ENCODE peak calls at places on chromosomes 4 and X, in nine cellular contexts. E is Peyer's patch, T is MM.1S, B is ovary, I is cardiac fibroblast, Z is fibroblast of villous mesenchyme, M is heart right ventricle, W is GM23338, V is AG10803. S is an unnamed sample.

GRCh38 chr4:4985844-4986243 is 33.4 kb downstream of the CYTL1 start:
- DNase-seq in E (no peak), T (no peak), B (no peak), I (peak), Z (no peak), M (no peak), W (peak), V (peak), S (no peak)

GRCh38 chrX:154123241-154124219 is 20.5 kb upstream of the OPN1LW start:
- DNase-seq in E (no peak), T (peak), B (no peak), I (peak), Z (peak), M (peak), W (no peak), V (no peak), S (peak)

GRCh38 chrX:38614485-38614884 is 53.1 kb downstream of the TSPAN7 start:
- DNase-seq in E (no peak), T (peak), B (no peak), I (no peak), Z (no peak), M (no peak), W (no peak), V (no peak), S (no peak)

GRCh38 chrX:15505104-15505503 is 4.5 kb downstream of the BMX start:
- DNase-seq in E (no peak), T (no peak), B (no peak), I (no peak), Z (no peak), M (no peak), W (no peak), V (no peak), S (no peak)

GRCh38 chrX:29066516-29066915 is 479.3 kb downstream of the IL1RAPL1 start:
- DNase-seq in E (no peak), T (no peak), B (no peak), I (no peak), Z (no peak), M (no peak), W (no peak), V (no peak), S (no peak)

GRCh38 chr4:5067908-5068307 is 16.6 kb downstream of the STK32B start:
- DNase-seq in E (no peak), T (no peak), B (no peak), I (no peak), Z (no peak), M (no peak), W (no peak), V (no peak), S (no peak)

GRCh38 chr4:162645381-162645780 is 481.6 kb upstream of the FSTL5 start:
- DNase-seq in E (no peak), T (no peak), B (no peak), I (peak), Z (peak), M (no peak), W (peak), V (no peak), S (peak)

GRCh38 chr4:106258145-106259045 is 57.6 kb downstream of the TBCK start:
- DNase-seq in E (no peak), T (no peak), B (no peak), I (no peak), Z (peak), M (no peak), W (peak), V (peak), S (no peak)

GRCh38 chr4:151540728-151541437 is 131.9 kb downstream of the FHIP1A start:
- DNase-seq in E (peak), T (no peak), B (no peak), I (peak), Z (peak), M (no peak), W (no peak), V (peak), S (peak)

GRCh38 chrX:22445880-22446279 is 173.2 kb downstream of the CBLL2 start:
- DNase-seq in E (no peak), T (no peak), B (no peak), I (no peak), Z (no peak), M (no peak), W (no peak), V (no peak), S (no peak)

GRCh38 chr4:21447320-21448055 is 501.1 kb downstream of the KCNIP4 start:
- DNase-seq in E (no peak), T (no peak), B (no peak), I (no peak), Z (no peak), M (no peak), W (peak), V (no peak), S (no peak)

GRCh38 chr4:140076307-140076706 is 77.7 kb downstream of the MAML3 start:
- DNase-seq in E (no peak), T (no peak), B (no peak), I (no peak), Z (no peak), M (no peak), W (no peak), V (no peak), S (no peak)

GRCh38 chrX:139831689-139832456 is 101.0 kb downstream of the ATP11C start:
- DNase-seq in E (no peak), T (peak), B (peak), I (peak), Z (peak), M (no peak), W (peak), V (peak), S (peak)

GRCh38 chr4:113815826-113816225 is 54.3 kb upstream of the CAMK2D start:
- DNase-seq in E (no peak), T (no peak), B (no peak), I (no peak), Z (no peak), M (no peak), W (no peak), V (no peak), S (peak)

GRCh38 chr4:147182041-147182440 is 236.4 kb upstream of the TTC29 start:
- DNase-seq in E (no peak), T (no peak), B (no peak), I (no peak), Z (no peak), M (no peak), W (no peak), V (no peak), S (no peak)
- H3K4me3 ChIP-seq in E (no peak), T (no peak), B (no peak), I (no peak), Z (no peak), M (no peak), W (no peak), V (no peak), S (no peak)

GRCh38 chrX:115364625-115365024 is 75.1 kb downstream of the LUZP4 start:
- DNase-seq in E (no peak), T (no peak), B (no peak), I (no peak), Z (peak), M (no peak), W (no peak), V (no peak), S (no peak)

GRCh38 chrX:115367455-115367854 is 77.9 kb downstream of the LUZP4 start:
- DNase-seq in E (no peak), T (no peak), B (no peak), I (peak), Z (peak), M (no peak), W (no peak), V (peak), S (peak)

GRCh38 chrX:115360220-115360781 is 70.8 kb downstream of the LUZP4 start:
- DNase-seq in E (no peak), T (no peak), B (no peak), I (peak), Z (no peak), M (no peak), W (no peak), V (no peak), S (peak)

GRCh38 chrX:115366535-115366934 is 77.0 kb downstream of the LUZP4 start:
- DNase-seq in E (no peak), T (no peak), B (no peak), I (no peak), Z (no peak), M (no peak), W (no peak), V (no peak), S (no peak)

GRCh38 chrX:115362334-115363095 is 73.0 kb downstream of the LUZP4 start:
- DNase-seq in E (no peak), T (peak), B (no peak), I (peak), Z (peak), M (no peak), W (peak), V (no peak), S (no peak)
- TF ChIP-seq CTCF in E (no peak), T (no peak), B (no peak), I (no peak), Z (peak), M (no peak), W (peak), V (peak), S (no peak)

DNA sequence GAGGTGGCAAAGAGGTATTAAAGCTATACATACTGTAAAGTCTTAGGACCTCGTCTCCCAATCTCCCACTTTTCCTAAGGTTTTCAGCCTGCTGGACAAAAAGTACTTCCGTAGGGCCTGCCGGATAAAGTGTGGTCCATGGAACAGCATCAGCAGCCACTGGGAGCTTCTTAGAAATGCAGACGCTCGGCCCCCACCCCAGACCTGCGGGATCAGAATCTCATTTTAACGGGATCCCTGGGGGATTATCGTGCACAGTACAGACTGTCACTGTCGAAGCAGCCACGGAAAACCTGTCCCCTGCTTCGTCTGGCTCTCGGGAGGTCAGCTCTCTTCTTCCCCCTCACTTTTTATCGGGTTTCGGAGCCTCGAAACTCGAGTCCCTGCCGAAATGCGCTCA is 802 bp downstream of the ADGRG2 start:
- DNase-seq in E (no peak), T (no peak), B (no peak), I (no peak), Z (no peak), M (no peak), W (no peak), V (no peak), S (no peak)
- H3K4me3 ChIP-seq in E (no peak), T (no peak), B (no peak), I (no peak), Z (no peak), M (peak), W (peak), V (no peak), S (no peak)

GRCh38 chr4:189804884-189805283 is 135.8 kb upstream of the FRG1 start:
- DNase-seq in E (no peak), T (no peak), B (no peak), I (no peak), Z (no peak), M (peak), W (no peak), V (no peak), S (no peak)

GRCh38 chr4:189807031-189807430 is 133.6 kb upstream of the FRG1 start:
- DNase-seq in E (no peak), T (no peak), B (no peak), I (no peak), Z (no peak), M (no peak), W (no peak), V (no peak), S (no peak)

GRCh38 chr4:189806506-189806905 is 134.2 kb upstream of the FRG1 start:
- DNase-seq in E (no peak), T (no peak), B (no peak), I (no peak), Z (no peak), M (no peak), W (no peak), V (no peak), S (no peak)

GRCh38 chr4:189800545-189801088 is 140.1 kb upstream of the FRG1 start:
- DNase-seq in E (no peak), T (no peak), B (no peak), I (no peak), Z (no peak), M (no peak), W (no peak), V (no peak), S (no peak)

DNA sequence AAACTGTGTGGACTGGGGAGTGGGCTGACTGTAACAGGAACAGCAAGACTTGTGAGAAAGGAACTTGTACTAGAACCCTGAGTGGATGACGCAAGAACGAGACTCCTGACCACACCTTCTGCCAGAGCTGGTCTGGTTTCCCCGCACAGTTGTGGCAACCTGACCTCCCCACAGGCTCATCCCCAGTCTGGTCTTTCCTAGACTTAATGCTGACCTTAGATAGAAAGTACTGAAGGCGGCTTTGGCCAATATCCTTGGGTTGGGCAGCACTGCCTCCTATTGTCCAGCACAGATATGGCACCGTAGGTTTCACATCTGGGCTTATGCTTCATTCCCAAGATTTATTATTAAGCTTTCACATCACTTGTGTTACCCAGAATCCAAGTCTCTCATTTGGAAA is 137.8 kb upstream of the FRG1 start:
- DNase-seq in E (no peak), T (no peak), B (no peak), I (no peak), Z (no peak), M (no peak), W (peak), V (no peak), S (no peak)
- TF ChIP-seq CTCF in E (no peak), T (no peak), B (no peak), I (no peak), Z (no peak), M (no peak), W (peak), V (no peak), S (no peak)

DNA sequence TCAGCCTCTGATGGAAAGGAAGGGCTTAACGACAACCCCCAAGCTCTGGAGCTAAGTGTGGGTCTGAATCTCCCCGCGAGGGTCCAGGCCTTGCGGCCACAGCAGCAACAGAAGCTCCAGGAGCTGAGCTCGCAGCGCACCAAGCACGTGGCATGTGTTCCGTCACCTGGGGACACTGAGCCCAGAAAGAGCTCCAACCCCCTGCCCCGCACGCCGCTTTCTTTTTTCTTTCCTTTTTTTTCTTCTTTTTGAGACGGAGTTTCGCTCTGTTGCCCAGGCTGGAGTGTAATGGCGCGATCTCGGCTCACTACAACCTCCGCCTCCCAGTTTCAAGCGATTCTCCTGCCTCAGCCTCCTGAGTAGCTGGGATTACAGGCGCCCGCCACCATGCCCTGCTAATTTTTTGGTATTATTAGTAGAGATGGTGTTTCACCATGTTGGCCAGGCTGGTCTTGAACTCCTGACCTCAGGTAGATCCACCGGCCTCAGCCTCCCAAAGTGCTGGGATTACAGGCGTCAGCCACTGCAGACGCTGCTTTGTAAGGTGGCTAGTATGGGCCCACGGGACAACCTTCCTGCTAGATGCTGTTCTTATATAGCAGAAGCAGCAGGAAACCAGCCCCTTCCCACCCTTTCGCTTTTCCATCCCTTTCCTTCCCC is 685 bp upstream of the TNIP2 start:
- DNase-seq in E (no peak), T (no peak), B (no peak), I (no peak), Z (no peak), M (no peak), W (no peak), V (no peak), S (peak)
- H3K4me3 ChIP-seq in E (peak), T (peak), B (peak), I (peak), Z (peak), M (peak), W (peak), V (peak), S (peak)

DNA sequence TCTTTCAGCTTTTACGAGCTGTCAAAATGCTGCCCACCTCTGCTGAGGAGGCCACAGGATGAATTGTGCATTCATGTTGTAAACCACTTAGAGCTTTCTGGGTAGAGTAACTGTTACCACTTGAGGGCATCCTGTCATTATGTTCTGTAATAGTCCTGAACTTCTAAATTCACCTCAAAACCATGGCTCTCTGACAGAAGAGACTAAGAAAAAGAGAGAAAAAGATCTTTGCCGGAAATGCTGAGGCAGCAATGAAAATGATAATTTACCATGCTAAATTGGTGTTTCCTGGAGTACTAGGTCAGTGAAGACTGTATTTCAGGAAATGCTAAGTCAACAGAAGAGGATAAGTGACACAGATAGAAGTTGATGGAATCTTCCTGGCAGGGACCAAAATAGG is 942.3 kb upstream of the SLIT2 start:
- DNase-seq in E (no peak), T (peak), B (no peak), I (peak), Z (peak), M (no peak), W (peak), V (peak), S (peak)
- TF ChIP-seq CTCF in E (no peak), T (peak), B (no peak), I (peak), Z (peak), M (peak), W (peak), V (peak), S (peak)

DNA sequence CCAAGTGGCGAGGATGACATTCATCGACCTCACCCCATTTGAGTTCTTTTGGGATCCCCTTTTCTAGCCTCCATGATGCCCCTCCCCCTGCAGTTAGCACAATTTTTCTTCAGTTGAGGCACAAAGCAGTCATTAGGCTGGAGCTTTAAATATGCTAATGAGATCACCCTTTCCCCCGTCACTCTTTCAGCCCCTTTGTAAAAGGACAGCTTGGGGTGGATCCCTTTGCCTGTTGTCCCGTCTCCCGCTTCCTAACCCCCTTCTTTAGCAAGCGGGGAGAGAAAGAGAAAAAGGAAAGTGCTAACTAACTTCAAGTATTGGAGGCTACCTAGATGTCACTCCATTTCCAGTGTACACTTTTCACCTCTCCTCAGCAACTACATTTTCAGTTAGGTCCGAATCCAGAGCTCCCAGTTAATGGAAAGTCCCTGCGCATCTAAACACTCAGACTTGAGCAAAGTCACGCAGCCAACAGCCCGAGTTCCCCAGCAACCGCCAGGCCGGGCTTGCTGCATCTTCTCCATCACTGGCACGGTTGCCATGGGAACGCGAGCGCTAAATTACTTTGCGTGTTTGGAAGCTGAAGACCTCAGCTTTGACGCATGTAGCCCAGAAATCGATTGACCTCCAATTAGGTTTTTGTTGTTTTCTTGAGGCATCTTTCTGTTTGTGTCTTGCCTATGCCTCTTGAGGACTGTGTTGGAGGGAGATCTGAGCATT is 76.8 kb downstream of the RTL5 start:
- DNase-seq in E (no peak), T (no peak), B (no peak), I (no peak), Z (no peak), M (no peak), W (peak), V (no peak), S (no peak)
- H3K4me3 ChIP-seq in E (no peak), T (no peak), B (no peak), I (no peak), Z (no peak), M (no peak), W (peak), V (no peak), S (no peak)

DNA sequence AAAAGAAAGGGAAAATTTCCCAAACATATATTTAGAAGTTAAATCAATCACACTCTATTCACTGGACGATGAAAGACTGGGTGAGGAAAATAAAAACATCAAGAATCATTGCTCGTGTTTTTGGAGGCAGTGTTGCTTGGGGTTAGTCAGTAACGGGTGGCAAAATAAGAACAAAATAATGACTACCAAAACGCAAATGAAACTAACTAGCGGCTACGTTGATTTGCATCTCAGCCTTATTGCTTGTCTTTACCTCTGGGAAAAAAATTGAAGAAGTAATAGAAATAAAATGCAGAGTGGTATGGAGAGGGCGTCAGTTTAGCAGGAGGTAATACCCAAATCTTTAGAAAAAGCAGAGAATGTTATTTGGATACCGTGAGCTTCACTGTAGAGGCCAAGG is 86.4 kb upstream of the SORBS2 start:
- DNase-seq in E (no peak), T (no peak), B (no peak), I (no peak), Z (no peak), M (no peak), W (no peak), V (no peak), S (no peak)
- TF ChIP-seq CTCF in E (no peak), T (no peak), B (no peak), I (no peak), Z (no peak), M (no peak), W (no peak), V (no peak), S (no peak)

S was measured in fibroblast of pulmonary artery.